ENCODE peak calls at places on chromosomes 3 and 15, in six cellular contexts. C is GM12878, W is A549, N is endothelial cell of umbilical vein, P is HepG2, D is K562. B is an unnamed sample.

GRCh38 chr3:125156491-125156890 is 56.1 kb downstream of the SLC12A8 start:
- DNase-seq in C (no peak), W (no peak), N (no peak), P (no peak), D (no peak), B (no peak)

GRCh38 chr15:55917881-55918296 is 75.5 kb downstream of the NEDD4 start:
- DNase-seq in C (no peak), W (peak; percentile 91), N (peak; percentile 92), P (peak; percentile 58), D (peak; percentile 7), B (peak; percentile 27)

GRCh38 chr3:46086083-46086437 is 58.8 kb upstream of the XCR1 start:
- DNase-seq in C (no peak), W (no peak), N (no peak), P (no peak), D (no peak), B (no peak)

GRCh38 chr3:138082085-138082991 is 33.1 kb downstream of the DZIP1L start:
- DNase-seq in C (peak; percentile 27), W (peak; percentile 70), N (no peak), P (peak; percentile 22), D (no peak), B (peak; percentile 33)

GRCh38 chr15:32822739-32823138 is 104.9 kb downstream of the GREM1 start:
- DNase-seq in C (no peak), W (no peak), N (no peak), P (no peak), D (no peak), B (no peak)

GRCh38 chr15:52010633-52011595 is 8.1 kb upstream of the MAPK6 start:
- DNase-seq in C (peak; percentile 68), W (peak; percentile 77), N (no peak), P (peak; percentile 39), D (peak; percentile 20), B (no peak)

GRCh38 chr3:154953538-154953937 is 126.6 kb upstream of the MME start:
- DNase-seq in C (no peak), W (no peak), N (no peak), P (no peak), D (no peak), B (no peak)

GRCh38 chr3:42714151-42714852 is 11.7 kb upstream of the HHATL start:
- DNase-seq in C (no peak), W (no peak), N (no peak), P (no peak), D (no peak), B (no peak)

GRCh38 chr3:188635258-188636038 is 481.5 kb downstream of the LPP start:
- DNase-seq in C (no peak), W (no peak), N (no peak), P (no peak), D (no peak), B (no peak)

GRCh38 chr15:48437178-48437577 is 105.9 kb downstream of the DUT start:
- DNase-seq in C (no peak), W (no peak), N (no peak), P (no peak), D (no peak), B (no peak)

GRCh38 chr3:147394168-147394941 is 12.0 kb downstream of the ZIC4 start:
- DNase-seq in C (no peak), W (no peak), N (no peak), P (no peak), D (no peak), B (no peak)

GRCh38 chr3:147390589-147391569 is 15.5 kb downstream of the ZIC4 start:
- DNase-seq in C (no peak), W (no peak), N (no peak), P (no peak), D (no peak), B (no peak)

GRCh38 chr3:147391726-147392082 is 14.6 kb downstream of the ZIC4 start:
- DNase-seq in C (no peak), W (no peak), N (no peak), P (no peak), D (no peak), B (no peak)

GRCh38 chr3:147393261-147393964 is 12.9 kb downstream of the ZIC4 start:
- DNase-seq in C (no peak), W (no peak), N (no peak), P (no peak), D (no peak), B (no peak)

GRCh38 chr3:147392083-147392916 is 14.0 kb downstream of the ZIC4 start:
- DNase-seq in C (no peak), W (no peak), N (peak; percentile 22), P (no peak), D (no peak), B (no peak)
- TF ChIP-seq POLR2A in C (no peak), W (no peak), N (no peak), P (no peak), D (no peak), B (no peak)

GRCh38 chr15:77029166-77030041 is 34.5 kb downstream of the PSTPIP1 start:
- DNase-seq in C (no peak), W (no peak), N (no peak), P (no peak), D (peak; percentile 44), B (no peak)

GRCh38 chr15:77026501-77027110 is 31.7 kb downstream of the PSTPIP1 start:
- DNase-seq in C (no peak), W (no peak), N (no peak), P (no peak), D (no peak), B (no peak)

GRCh38 chr15:77027111-77027696 is 32.3 kb downstream of the PSTPIP1 start:
- DNase-seq in C (no peak), W (no peak), N (no peak), P (no peak), D (no peak), B (no peak)

GRCh38 chr15:77028451-77029165 is 33.7 kb downstream of the PSTPIP1 start:
- DNase-seq in C (no peak), W (no peak), N (no peak), P (no peak), D (no peak), B (no peak)

DNA sequence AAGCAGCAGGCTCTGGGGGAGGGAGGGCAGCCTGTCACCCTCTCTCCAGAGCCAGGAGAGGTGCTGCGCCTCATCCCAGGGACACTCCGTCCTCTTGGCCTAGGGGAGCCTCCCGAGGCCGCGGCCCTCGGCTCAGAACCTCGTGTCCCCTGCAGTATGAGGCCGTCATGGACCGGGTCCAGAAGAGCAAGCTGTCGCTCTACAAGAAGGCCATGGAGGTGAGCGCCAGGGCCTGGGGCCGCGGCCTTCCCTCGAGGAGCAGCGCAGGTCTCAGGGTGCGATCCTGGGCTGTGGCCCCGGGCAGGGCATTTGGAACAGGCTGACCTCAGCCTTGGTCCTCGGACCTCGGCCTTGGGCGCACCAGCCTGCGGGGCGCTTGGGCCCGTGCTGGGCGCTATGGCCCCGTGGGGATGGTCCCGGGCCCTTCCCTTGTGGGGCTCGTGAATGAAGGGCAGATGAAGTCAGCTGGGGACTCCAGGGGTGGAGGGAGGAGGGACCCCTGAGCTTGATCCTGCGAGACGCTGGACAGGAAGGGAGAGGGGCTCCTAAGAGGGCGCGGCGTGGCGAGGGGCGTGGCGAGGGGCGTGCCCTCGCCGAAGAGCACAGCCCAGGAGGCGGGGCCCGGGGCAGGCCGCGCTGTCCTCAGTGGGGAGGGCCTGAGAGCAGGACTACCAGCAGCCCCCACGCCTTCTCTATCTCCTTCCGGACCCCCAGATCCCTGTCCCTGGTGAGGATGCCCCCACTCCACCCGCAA is 32.9 kb downstream of the PSTPIP1 start:
- DNase-seq in C (no peak), W (no peak), N (peak; percentile 18), P (no peak), D (peak; percentile 92), B (no peak)
- TF ChIP-seq MYC in C (no peak), W (no peak), N (no peak), P (no peak), D (no peak), B (no peak)

GRCh38 chr15:78299302-78300102 is at the start of gene SKIC8:
- DNase-seq in C (peak; percentile 71), W (peak; percentile 95), N (peak; percentile 95), P (peak; percentile 92), D (peak; percentile 94), B (peak; percentile 97)
- TF ChIP-seq POLR2A in C (peak; percentile 99), W (peak; percentile 97), N (peak; percentile 94), P (peak; percentile 95), D (peak; percentile 95), B (peak; percentile 87)

DNA sequence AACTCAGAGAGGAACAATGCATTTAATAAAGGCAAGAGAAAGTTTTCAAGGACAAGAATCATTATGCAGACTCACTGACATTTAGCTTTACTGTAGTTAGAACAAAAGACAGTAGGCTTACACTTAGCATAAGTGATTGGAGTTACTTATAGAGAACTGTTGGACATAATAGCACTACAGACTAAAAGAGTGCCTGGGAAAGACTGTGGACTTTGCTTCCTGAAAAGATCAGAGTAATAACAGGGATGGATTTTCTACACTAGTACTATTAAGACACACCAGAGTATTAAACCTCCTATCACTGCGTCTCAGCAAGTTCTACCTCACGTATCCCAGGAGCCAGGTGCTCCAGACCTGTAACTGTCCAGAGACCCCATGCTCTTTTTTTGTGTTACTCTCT is 39.2 kb upstream of the SPRED1 start:
- DNase-seq in C (no peak), W (no peak), N (no peak), P (no peak), D (no peak), B (no peak)
- TF ChIP-seq MYC in C (no peak), W (no peak), N (no peak), P (no peak), D (no peak), B (no peak)

B was measured in NB4.